ENCODE peak calls at places on chromosomes 11 and 22, in five cellular contexts. J, D, H, E and S are unnamed samples.

GRCh38 chr11:74014880-74015279 is 6.0 kb upstream of the UCP3 start:
- DNase-seq in J (no peak), D (no peak), H (no peak), E (no peak), S (no peak)

GRCh38 chr11:115126515-115127208 is 377.6 kb downstream of the CADM1 start:
- DNase-seq in J (no peak), D (no peak), H (no peak), E (no peak), S (no peak)

GRCh38 chr11:120830092-120830491 is 193.8 kb upstream of the TBCEL start:
- DNase-seq in J (no peak), D (no peak), H (no peak), E (no peak), S (no peak)

GRCh38 chr11:12433571-12434061 is 56.2 kb downstream of the PARVA start:
- DNase-seq in J (peak; percentile 80), D (no peak), H (no peak), E (no peak), S (no peak)

GRCh38 chr11:122756417-122756816 is 81.9 kb upstream of the CRTAM start:
- DNase-seq in J (no peak), D (no peak), H (no peak), E (no peak), S (no peak)

GRCh38 chr11:117873828-117874125 is 2.7 kb downstream of the FXYD6 start:
- DNase-seq in J (no peak), D (no peak), H (no peak), E (no peak), S (no peak)

GRCh38 chr11:96113100-96113710 is 189.3 kb upstream of the MTMR2 start:
- DNase-seq in J (peak; percentile 75), D (no peak), H (no peak), E (no peak), S (no peak)

GRCh38 chr22:27809700-27810365 is 8.3 kb upstream of the MN1 start:
- DNase-seq in J (peak; percentile 33), D (no peak), H (no peak), E (no peak), S (no peak)

GRCh38 chr22:46355369-46355995 is 20.0 kb downstream of the TRMU start:
- DNase-seq in J (peak; percentile 69), D (peak; percentile 80), H (peak; percentile 85), E (peak; percentile 75), S (no peak)

GRCh38 chr11:48107188-48107704 is 109.4 kb upstream of the OR4B1 start:
- DNase-seq in J (no peak), D (no peak), H (no peak), E (no peak), S (no peak)

GRCh38 chr11:1844221-1845094 is 5.7 kb downstream of the TNNI2 start:
- DNase-seq in J (peak; percentile 44), D (no peak), H (no peak), E (no peak), S (no peak)

GRCh38 chr11:2929880-2930704 is 872 bp upstream of the PHLDA2 start:
- DNase-seq in J (no peak), D (no peak), H (peak; percentile 63), E (peak; percentile 73), S (no peak)

GRCh38 chr11:2931771-2932738 is 2.8 kb upstream of the PHLDA2 start:
- DNase-seq in J (no peak), D (no peak), H (no peak), E (peak; percentile 39), S (no peak)

GRCh38 chr11:2929511-2929879 is 275 bp upstream of the PHLDA2 start:
- DNase-seq in J (peak; percentile 66), D (no peak), H (peak; percentile 57), E (peak; percentile 77), S (no peak)

GRCh38 chr11:2931416-2931746 is 2.2 kb upstream of the PHLDA2 start:
- DNase-seq in J (no peak), D (no peak), H (no peak), E (no peak), S (no peak)

GRCh38 chr11:2930705-2931415 is 1.6 kb upstream of the PHLDA2 start:
- DNase-seq in J (peak; percentile 49), D (peak; percentile 72), H (peak; percentile 79), E (peak; percentile 92), S (no peak)
- H3K4me3 ChIP-seq in J (peak overlapping the region; percentile 71), D (no peak overlapping the region), H (peak overlapping the region; percentile 16), E (peak overlapping the region; percentile 91), S (peak overlapping the region; percentile 84)

GRCh38 chr11:77379253-77379652 is 77.8 kb upstream of the GDPD4 start:
- DNase-seq in J (peak; percentile 28), D (no peak), H (no peak), E (no peak), S (no peak)
- TF ChIP-seq CTCF in J (no peak), D (no peak), H (no peak), E (no peak), S (no peak)

GRCh38 chr11:58830693-58831301 is 13.7 kb downstream of the GLYATL2 start:
- DNase-seq in J (no peak), D (no peak), H (no peak), E (no peak), S (no peak)
- H3K4me3 ChIP-seq in J (no peak overlapping the region), D (no peak overlapping the region), H (no peak overlapping the region), E (no peak overlapping the region), S (peak overlapping the region; percentile 51)

DNA sequence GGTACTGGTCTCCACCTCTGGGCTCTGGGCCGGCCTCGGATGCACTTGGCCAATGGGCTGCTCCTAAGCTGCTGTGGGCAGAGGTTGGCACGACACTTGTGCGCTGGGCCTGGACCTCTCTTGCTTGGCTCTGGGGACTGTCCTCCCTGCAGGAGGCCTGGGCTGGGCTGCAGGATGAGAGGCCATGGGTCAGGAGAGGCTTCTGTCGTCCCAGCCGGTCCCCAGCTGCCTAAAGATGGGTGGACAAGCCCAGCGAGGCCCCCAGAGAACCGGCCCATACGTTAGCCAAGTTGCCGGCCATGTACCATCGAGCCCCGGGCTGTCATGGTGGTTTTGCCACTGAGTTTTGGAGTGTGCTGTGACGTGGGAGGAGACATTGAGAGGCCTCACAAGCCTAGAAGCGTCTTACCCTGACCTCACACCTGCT is 1.6 kb upstream of the CCDC188 start:
- DNase-seq in J (no peak), D (no peak), H (no peak), E (no peak), S (no peak)
- TF ChIP-seq CTCF in J (no peak), D (no peak), H (no peak), E (no peak), S (no peak)

GRCh38 chr11:69167130-69167915 is 11.6 kb downstream of the SMIM38 start:
- DNase-seq in J (no peak), D (no peak), H (no peak), E (no peak), S (no peak)
- H3K4me3 ChIP-seq in J (no peak overlapping the region), D (no peak overlapping the region), H (no peak overlapping the region), E (no peak overlapping the region), S (no peak overlapping the region)